ENCODE peak calls at places on chromosomes 2 and 18, in four cellular contexts. F is SJSA1, W is gastrocnemius medialis, J is transverse colon. V is an unnamed sample.
A peak's percentile ranks its signal among the peaks of the same experiment; 100 is the strongest.

GRCh38 chr2:166167451-166167850 is 39.6 kb upstream of the SCN1A start:
- DNase-seq in F (peak; percentile 21), W (no peak), J (no peak), V (no peak)

GRCh38 chr18:35158728-35159443 is 81.9 kb upstream of the ZNF397 start:
- DNase-seq in F (no peak), W (no peak), J (no peak), V (no peak)

GRCh38 chr18:32373995-32374394 is 96.7 kb downstream of the GAREM1 start:
- DNase-seq in F (peak; percentile 24), W (no peak), J (peak; percentile 61), V (no peak)

GRCh38 chr2:120866071-120866470 is 130.4 kb downstream of the GLI2 start:
- DNase-seq in F (no peak), W (no peak), J (no peak), V (no peak)

GRCh38 chr2:220144411-220144810 is 517.0 kb downstream of the SLC4A3 start:
- DNase-seq in F (no peak), W (no peak), J (no peak), V (no peak)

GRCh38 chr2:20012032-20012281 is 511 bp downstream of the MATN3 start:
- DNase-seq in F (no peak), W (no peak), J (no peak), V (no peak)

GRCh38 chr2:224308267-224308911 is 93.5 kb downstream of the FAM124B start:
- DNase-seq in F (no peak), W (no peak), J (no peak), V (no peak)

GRCh38 chr18:35290070-35290735 is at the start of gene ZSCAN30:
- DNase-seq in F (peak; percentile 97), W (peak; percentile 95), J (peak; percentile 97), V (peak; percentile 93)

GRCh38 chr2:62152000-62152399 is 43.9 kb upstream of the B3GNT2 start:
- DNase-seq in F (no peak), W (no peak), J (no peak), V (no peak)

GRCh38 chr2:86769838-86770237 is 20.9 kb downstream of the CD8A start:
- DNase-seq in F (no peak), W (no peak), J (no peak), V (no peak)

GRCh38 chr18:50671376-50671775 is 111.5 kb downstream of the MAPK4 start:
- DNase-seq in F (no peak), W (no peak), J (no peak), V (no peak)

GRCh38 chr18:76376225-76376624 is 118.8 kb downstream of the ZNF516 start:
- DNase-seq in F (no peak), W (no peak), J (no peak), V (no peak)

GRCh38 chr18:5970032-5970431 is 74.7 kb upstream of the TMEM200C start:
- DNase-seq in F (no peak), W (no peak), J (peak; percentile 18), V (no peak)

GRCh38 chr2:151989378-151989777 is 109.5 kb downstream of the CACNB4 start:
- DNase-seq in F (no peak), W (no peak), J (no peak), V (no peak)

GRCh38 chr18:21129586-21130216 is 18.1 kb upstream of the ROCK1 start:
- DNase-seq in F (peak; percentile 4), W (no peak), J (no peak), V (no peak)

GRCh38 chr2:23484163-23484740 is 99.3 kb downstream of the KLHL29 start:
- DNase-seq in F (no peak), W (no peak), J (no peak), V (no peak)

GRCh38 chr2:160394153-160394552 is 99.5 kb downstream of the RBMS1 start:
- DNase-seq in F (no peak), W (no peak), J (no peak), V (no peak)

GRCh38 chr18:48408727-48409590 is at the start of gene ZBTB7C:
- DNase-seq in F (no peak), W (no peak), J (peak; percentile 28), V (no peak)

GRCh38 chr2:153004627-153005026 is 286.2 kb downstream of the ARL6IP6 start:
- DNase-seq in F (no peak), W (no peak), J (no peak), V (no peak)

GRCh38 chr2:200847939-200848338 is 16.5 kb downstream of the CLK1 start:
- DNase-seq in F (no peak), W (no peak), J (no peak), V (no peak)

GRCh38 chr2:233000886-233001750 is 11.9 kb downstream of the NGEF start:
- DNase-seq in F (no peak), W (no peak), J (no peak), V (no peak)

GRCh38 chr2:232998666-232998985 is 14.4 kb downstream of the NGEF start:
- DNase-seq in F (no peak), W (no peak), J (no peak), V (no peak)

GRCh38 chr2:232994446-232994845 is 18.6 kb downstream of the NGEF start:
- DNase-seq in F (no peak), W (no peak), J (no peak), V (peak; percentile 23)

GRCh38 chr2:232999354-232999753 is 13.7 kb downstream of the NGEF start:
- DNase-seq in F (no peak), W (peak; percentile 29), J (no peak), V (no peak)

GRCh38 chr2:232997749-232998665 is 15.0 kb downstream of the NGEF start:
- DNase-seq in F (no peak), W (no peak), J (no peak), V (peak; percentile 1)
- H3K4me3 ChIP-seq in F (no peak overlapping the region), W (no peak overlapping the region), J (no peak overlapping the region), V (no peak overlapping the region)

DNA sequence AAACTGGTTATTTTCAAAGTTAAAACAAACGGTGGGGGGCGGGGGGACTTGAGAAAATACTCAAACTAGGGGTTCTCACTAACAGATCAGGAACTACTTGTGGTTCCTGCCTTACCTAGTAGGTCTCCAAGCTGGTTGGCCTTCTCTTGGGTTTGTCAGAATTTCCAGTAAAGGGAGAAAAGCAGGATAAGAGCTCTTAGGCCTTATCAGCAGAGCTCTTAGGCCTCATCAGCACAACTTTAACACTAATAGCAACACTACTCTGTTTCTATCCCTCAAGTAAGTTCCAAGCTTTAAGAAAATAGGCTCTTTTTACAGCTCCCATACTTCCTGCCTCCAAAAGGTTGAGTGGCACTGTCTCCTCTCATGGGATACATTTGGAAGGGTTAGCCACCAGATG is 6.4 kb downstream of the FBXO11 start:
- DNase-seq in F (no peak), W (no peak), J (no peak), V (no peak)
- H3K4me1 ChIP-seq in F (peaks cover 9% of the 10 kb centered on the region), W (peaks cover 38% of the 10 kb centered on the region), J (no peaks in the 10 kb centered on the region), V (peaks cover 50% of the 10 kb centered on the region)

GRCh38 chr2:226691265-226691664 is 108.4 kb downstream of the IRS1 start:
- DNase-seq in F (peak; percentile 41), W (no peak), J (no peak), V (no peak)
- H3K4me3 ChIP-seq in F (no peak overlapping the region), W (no peak overlapping the region), J (no peak overlapping the region), V (no peak overlapping the region)

GRCh38 chr2:14905571-14905970 is 273.1 kb downstream of the LRATD1 start:
- DNase-seq in F (no peak), W (no peak), J (no peak), V (no peak)
- H3K4me1 ChIP-seq in F (no peaks in the 10 kb centered on the region), W (no peaks in the 10 kb centered on the region), J (no peaks in the 10 kb centered on the region), V (no peaks in the 10 kb centered on the region)

GRCh38 chr2:10810175-10811161 is 2.1 kb downstream of the PDIA6 start:
- DNase-seq in F (no peak), W (no peak), J (no peak), V (no peak)
- H3K4me3 ChIP-seq in F (no peak overlapping the region), W (peak overlapping the region; percentile 68), J (peak overlapping the region; percentile 98), V (no peak overlapping the region)

GRCh38 chr2:215419113-215419512 is 16.8 kb downstream of the FN1 start:
- DNase-seq in F (no peak), W (no peak), J (no peak), V (no peak)

GRCh38 chr2:215421859-215422461 is 13.9 kb downstream of the FN1 start:
- DNase-seq in F (no peak), W (no peak), J (no peak), V (no peak)

GRCh38 chr2:215418064-215418963 is 17.6 kb downstream of the FN1 start:
- DNase-seq in F (no peak), W (no peak), J (no peak), V (no peak)

GRCh38 chr2:215420471-215420935 is 15.4 kb downstream of the FN1 start:
- DNase-seq in F (no peak), W (no peak), J (no peak), V (no peak)

GRCh38 chr2:215419769-215420470 is 15.9 kb downstream of the FN1 start:
- DNase-seq in F (no peak), W (no peak), J (no peak), V (no peak)
- H3K4me1 ChIP-seq in F (peaks cover 6% of the 10 kb centered on the region), W (no peaks in the 10 kb centered on the region), J (no peaks in the 10 kb centered on the region), V (no peaks in the 10 kb centered on the region)

V was measured in right atrium auricular region.